ENCODE peak calls at places on chromosome 11, in nine cellular contexts. One of them, this sample, is unnamed.

GRCh38 chr11:109423114-109423859 is 1.3 kb downstream of the C11orf87 start:
- DNase-seq in heart right ventricle: no peak
- DNase-seq in glutamatergic neuron: peak
- DNase-seq in GM10248: peak
- DNase-seq in neural crest cell: peak
- DNase-seq in lower leg skin: no peak
- DNase-seq in GM13977: peak
- DNase-seq in GM20000: peak
- DNase-seq in Peyer's patch: no peak
- DNase-seq in this sample: peak

GRCh38 chr11:95088946-95089619 is 563 bp upstream of the ENDOD1 start:
- DNase-seq in glutamatergic neuron: no peak
- DNase-seq in lower leg skin: no peak
- DNase-seq in Peyer's patch: peak
- DNase-seq in GM10248: peak
- DNase-seq in GM13977: peak
- DNase-seq in neural crest cell: no peak
- DNase-seq in heart right ventricle: no peak
- DNase-seq in GM20000: peak
- DNase-seq in this sample: peak

GRCh38 chr11:79708319-79708928 is 267.6 kb upstream of the TENM4 start:
- DNase-seq in Peyer's patch: no peak
- DNase-seq in heart right ventricle: peak
- DNase-seq in GM10248: peak
- DNase-seq in lower leg skin: no peak
- DNase-seq in GM20000: peak
- DNase-seq in neural crest cell: peak
- DNase-seq in GM13977: peak
- DNase-seq in glutamatergic neuron: no peak
- DNase-seq in this sample: peak

GRCh38 chr11:28983780-28984179 is 875.6 kb downstream of the METTL15 start:
- DNase-seq in GM20000: no peak
- DNase-seq in neural crest cell: no peak
- DNase-seq in GM13977: no peak
- DNase-seq in heart right ventricle: no peak
- DNase-seq in GM10248: no peak
- DNase-seq in lower leg skin: no peak
- DNase-seq in Peyer's patch: no peak
- DNase-seq in glutamatergic neuron: no peak
- DNase-seq in this sample: no peak

GRCh38 chr11:19116315-19116970 is 525 bp upstream of the ZDHHC13 start:
- DNase-seq in heart right ventricle: no peak
- DNase-seq in glutamatergic neuron: no peak
- DNase-seq in neural crest cell: no peak
- DNase-seq in GM20000: peak
- DNase-seq in Peyer's patch: peak
- DNase-seq in GM13977: peak
- DNase-seq in lower leg skin: no peak
- DNase-seq in GM10248: peak
- DNase-seq in this sample: peak

GRCh38 chr11:121249039-121249663 is 43.4 kb upstream of the SC5D start:
- DNase-seq in GM10248: peak
- DNase-seq in lower leg skin: no peak
- DNase-seq in glutamatergic neuron: no peak
- DNase-seq in neural crest cell: no peak
- DNase-seq in heart right ventricle: no peak
- DNase-seq in GM20000: peak
- DNase-seq in Peyer's patch: no peak
- DNase-seq in GM13977: peak
- DNase-seq in this sample: peak

GRCh38 chr11:57500526-57500925 is 15.0 kb downstream of the SLC43A1 start:
- DNase-seq in neural crest cell: no peak
- DNase-seq in heart right ventricle: no peak
- DNase-seq in GM20000: no peak
- DNase-seq in Peyer's patch: no peak
- DNase-seq in glutamatergic neuron: no peak
- DNase-seq in GM13977: no peak
- DNase-seq in lower leg skin: no peak
- DNase-seq in GM10248: no peak
- DNase-seq in this sample: no peak

GRCh38 chr11:68792400-68792955 is 41.2 kb upstream of the TESMIN start:
- DNase-seq in neural crest cell: no peak
- DNase-seq in heart right ventricle: no peak
- DNase-seq in GM13977: no peak
- DNase-seq in lower leg skin: no peak
- DNase-seq in glutamatergic neuron: no peak
- DNase-seq in GM10248: no peak
- DNase-seq in Peyer's patch: no peak
- DNase-seq in GM20000: no peak
- DNase-seq in this sample: no peak

GRCh38 chr11:71482746-71483364 is 29.9 kb downstream of the NADSYN1 start:
- DNase-seq in lower leg skin: no peak
- DNase-seq in Peyer's patch: no peak
- DNase-seq in GM13977: no peak
- DNase-seq in heart right ventricle: no peak
- DNase-seq in neural crest cell: no peak
- DNase-seq in glutamatergic neuron: no peak
- DNase-seq in GM10248: no peak
- DNase-seq in GM20000: no peak
- DNase-seq in this sample: no peak

GRCh38 chr11:46277623-46278386 is at the start of gene CREB3L1:
- DNase-seq in glutamatergic neuron: peak
- DNase-seq in GM13977: no peak
- DNase-seq in Peyer's patch: no peak
- DNase-seq in neural crest cell: peak
- DNase-seq in GM10248: no peak
- DNase-seq in heart right ventricle: peak
- DNase-seq in GM20000: no peak
- DNase-seq in lower leg skin: peak
- DNase-seq in this sample: peak

GRCh38 chr11:3052567-3052966 is 4.7 kb downstream of the CARS1 start:
- DNase-seq in neural crest cell: no peak
- DNase-seq in GM13977: no peak
- DNase-seq in heart right ventricle: no peak
- DNase-seq in lower leg skin: no peak
- DNase-seq in Peyer's patch: no peak
- DNase-seq in glutamatergic neuron: no peak
- DNase-seq in GM10248: no peak
- DNase-seq in GM20000: no peak
- DNase-seq in this sample: no peak

GRCh38 chr11:3052109-3052479 is 5.1 kb downstream of the CARS1 start:
- DNase-seq in heart right ventricle: no peak
- DNase-seq in neural crest cell: no peak
- DNase-seq in glutamatergic neuron: peak
- DNase-seq in GM20000: peak
- DNase-seq in GM13977: no peak
- DNase-seq in GM10248: no peak
- DNase-seq in Peyer's patch: no peak
- DNase-seq in lower leg skin: no peak
- DNase-seq in this sample: no peak

GRCh38 chr11:3050386-3051325 is 6.6 kb downstream of the CARS1 start:
- DNase-seq in GM13977: no peak
- DNase-seq in GM20000: no peak
- DNase-seq in heart right ventricle: no peak
- DNase-seq in lower leg skin: no peak
- DNase-seq in neural crest cell: no peak
- DNase-seq in Peyer's patch: no peak
- DNase-seq in glutamatergic neuron: no peak
- DNase-seq in GM10248: no peak
- DNase-seq in this sample: no peak

GRCh38 chr11:3049430-3050243 is 7.6 kb downstream of the CARS1 start:
- DNase-seq in GM10248: peak
- DNase-seq in heart right ventricle: peak
- DNase-seq in lower leg skin: peak
- DNase-seq in Peyer's patch: peak
- DNase-seq in GM20000: peak
- DNase-seq in GM13977: peak
- DNase-seq in glutamatergic neuron: no peak
- DNase-seq in neural crest cell: no peak
- DNase-seq in this sample: peak

DNA sequence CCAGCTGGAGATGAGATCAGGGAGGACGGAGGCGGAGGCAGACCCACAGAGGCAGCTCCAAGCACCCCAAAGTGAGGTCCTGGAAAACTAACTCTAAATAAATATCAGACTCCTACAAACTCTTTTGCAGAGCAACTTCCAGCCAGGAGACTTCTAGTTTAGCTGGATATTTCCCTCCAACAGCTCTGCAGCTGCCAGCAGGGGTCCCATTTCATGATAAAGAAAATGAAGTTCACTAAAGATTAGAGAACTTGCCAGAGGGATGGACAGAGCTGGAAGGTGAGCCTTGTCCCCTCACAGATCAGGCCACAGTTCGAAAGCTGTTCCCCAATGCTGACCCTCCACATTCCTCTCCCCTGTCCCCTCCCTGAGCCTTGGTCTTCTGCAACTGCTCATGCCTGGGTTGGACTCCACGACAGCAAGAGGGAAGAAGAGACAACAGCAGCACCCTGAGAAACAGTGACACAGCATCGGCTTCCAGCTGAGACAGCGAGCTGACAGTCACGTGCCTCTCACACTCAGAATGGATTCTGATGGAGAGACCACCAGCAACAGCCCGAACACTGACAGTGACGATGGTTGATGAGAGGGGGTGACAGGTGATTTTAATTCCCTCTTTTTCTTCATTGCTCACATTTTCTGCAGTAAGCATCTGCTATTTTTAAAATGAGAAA is 5.7 kb downstream of the CARS1 start:
- DNase-seq in neural crest cell: no peak
- DNase-seq in GM20000: no peak
- DNase-seq in glutamatergic neuron: no peak
- DNase-seq in Peyer's patch: no peak
- DNase-seq in GM10248: no peak
- DNase-seq in lower leg skin: no peak
- DNase-seq in heart right ventricle: no peak
- DNase-seq in GM13977: no peak
- DNase-seq in this sample: no peak
- TF ChIP-seq CTCF in neural crest cell: peak
- TF ChIP-seq CTCF in GM20000: peak
- TF ChIP-seq CTCF in glutamatergic neuron: no peak
- TF ChIP-seq CTCF in Peyer's patch: no peak
- TF ChIP-seq CTCF in GM10248: no peak
- TF ChIP-seq CTCF in lower leg skin: no peak
- TF ChIP-seq CTCF in heart right ventricle: no peak
- TF ChIP-seq CTCF in GM13977: peak
- TF ChIP-seq CTCF in this sample: no peak

DNA sequence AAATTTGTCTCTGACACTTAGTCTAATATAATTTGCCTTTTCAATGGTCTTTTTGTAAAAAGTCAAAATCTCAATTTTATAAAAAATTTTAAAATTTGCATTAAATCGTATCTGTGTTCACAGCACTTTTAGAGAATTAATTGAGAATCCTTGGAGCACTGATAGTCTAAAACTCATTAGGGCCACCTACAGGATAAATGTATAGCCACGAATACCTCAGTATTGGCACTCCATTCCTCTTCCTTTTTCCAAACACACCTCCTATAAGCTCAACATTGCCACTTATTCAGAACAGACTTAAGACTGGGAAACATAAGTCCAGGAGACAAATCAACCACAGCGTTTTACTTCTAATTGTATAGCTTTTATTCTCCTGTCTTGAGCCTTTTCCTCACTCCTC is 776.0 kb upstream of the ARHGAP42 start:
- DNase-seq in Peyer's patch: no peak
- DNase-seq in GM10248: no peak
- DNase-seq in heart right ventricle: no peak
- DNase-seq in neural crest cell: no peak
- DNase-seq in glutamatergic neuron: no peak
- DNase-seq in GM13977: no peak
- DNase-seq in GM20000: no peak
- DNase-seq in lower leg skin: no peak
- DNase-seq in this sample: no peak
- TF ChIP-seq CTCF in Peyer's patch: no peak
- TF ChIP-seq CTCF in GM10248: no peak
- TF ChIP-seq CTCF in heart right ventricle: no peak
- TF ChIP-seq CTCF in neural crest cell: peak
- TF ChIP-seq CTCF in glutamatergic neuron: no peak
- TF ChIP-seq CTCF in GM13977: no peak
- TF ChIP-seq CTCF in GM20000: no peak
- TF ChIP-seq CTCF in lower leg skin: no peak
- TF ChIP-seq CTCF in this sample: no peak

DNA sequence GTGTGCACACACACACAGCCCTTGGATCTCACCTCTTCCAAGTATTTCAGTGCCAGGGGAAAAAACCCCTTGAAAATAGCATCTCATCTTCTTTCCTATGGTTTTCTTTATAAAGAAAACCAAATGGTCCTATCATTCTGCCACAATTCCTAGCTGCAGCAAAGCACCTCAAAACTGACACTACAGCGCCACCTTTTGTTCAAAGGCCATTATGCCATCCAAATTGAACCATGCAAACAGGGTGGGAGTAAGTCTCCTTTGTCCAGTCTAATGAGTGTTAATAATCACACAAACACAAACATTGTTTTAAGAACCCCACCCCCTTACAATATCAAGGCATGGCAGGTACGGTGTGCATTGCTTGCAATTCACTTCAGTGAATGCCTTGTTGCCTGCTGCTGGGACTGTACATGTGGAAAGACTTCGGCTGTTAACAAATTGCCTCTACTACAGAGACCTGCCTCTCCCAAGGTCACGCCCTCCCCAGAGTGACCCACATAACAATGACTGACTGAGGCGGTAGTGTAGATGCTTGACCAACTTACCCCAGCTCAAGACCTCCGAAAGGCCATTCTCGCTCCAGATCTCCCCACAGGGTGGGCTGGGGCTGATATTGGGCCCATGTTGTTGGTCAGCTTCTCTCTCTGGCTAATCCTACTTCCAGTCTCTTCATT is 31.7 kb downstream of the FAM181B start:
- DNase-seq in GM10248: peak
- DNase-seq in GM20000: peak
- DNase-seq in heart right ventricle: no peak
- DNase-seq in lower leg skin: no peak
- DNase-seq in neural crest cell: peak
- DNase-seq in glutamatergic neuron: peak
- DNase-seq in Peyer's patch: no peak
- DNase-seq in GM13977: no peak
- DNase-seq in this sample: no peak
- TF ChIP-seq CTCF in GM10248: peak
- TF ChIP-seq CTCF in GM20000: peak
- TF ChIP-seq CTCF in heart right ventricle: peak
- TF ChIP-seq CTCF in lower leg skin: no peak
- TF ChIP-seq CTCF in neural crest cell: peak
- TF ChIP-seq CTCF in glutamatergic neuron: peak
- TF ChIP-seq CTCF in Peyer's patch: peak
- TF ChIP-seq CTCF in GM13977: peak
- TF ChIP-seq CTCF in this sample: peak

DNA sequence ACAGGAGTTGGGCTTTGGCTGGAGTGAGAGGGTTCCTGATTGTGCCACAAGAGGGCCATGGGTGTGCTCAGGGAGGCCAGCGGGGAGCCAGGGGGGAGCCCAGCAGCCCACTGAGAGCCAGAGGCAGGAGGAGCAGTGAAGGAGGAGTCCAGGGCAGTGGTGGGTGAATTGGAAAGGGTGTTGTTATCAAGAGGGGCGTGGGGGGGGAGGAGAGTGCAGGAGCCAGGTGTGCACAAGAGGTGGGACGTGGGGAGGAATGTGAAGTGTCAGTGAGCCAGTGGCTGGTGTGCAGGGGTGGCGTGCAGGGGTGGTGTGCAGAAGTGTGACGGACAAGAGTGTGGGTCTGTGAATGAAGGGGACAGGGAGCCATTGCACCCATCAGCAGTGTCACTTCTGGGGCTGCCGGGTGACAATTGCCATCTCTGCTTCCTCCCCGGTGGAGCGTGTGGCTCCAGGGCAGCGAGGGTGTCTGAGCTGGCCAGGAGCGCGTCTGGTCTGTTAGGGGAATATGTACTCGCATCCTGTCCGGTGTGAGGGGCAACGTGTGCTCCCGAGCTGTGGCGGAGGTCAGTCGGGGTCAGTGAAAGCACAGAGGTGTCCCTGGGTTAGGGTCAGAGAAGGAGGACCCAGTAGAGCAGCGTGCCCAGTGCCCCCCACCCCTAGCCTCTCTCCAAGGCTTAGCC is 1.7 kb downstream of the CLCF1 start:
- DNase-seq in heart right ventricle: no peak
- DNase-seq in GM20000: peak
- DNase-seq in GM13977: peak
- DNase-seq in lower leg skin: no peak
- DNase-seq in glutamatergic neuron: peak
- DNase-seq in neural crest cell: no peak
- DNase-seq in Peyer's patch: peak
- DNase-seq in GM10248: peak
- DNase-seq in this sample: peak
- TF ChIP-seq CTCF in heart right ventricle: peak
- TF ChIP-seq CTCF in GM20000: peak
- TF ChIP-seq CTCF in GM13977: peak
- TF ChIP-seq CTCF in lower leg skin: peak
- TF ChIP-seq CTCF in glutamatergic neuron: no peak
- TF ChIP-seq CTCF in neural crest cell: peak
- TF ChIP-seq CTCF in Peyer's patch: peak
- TF ChIP-seq CTCF in GM10248: peak
- TF ChIP-seq CTCF in this sample: peak